ENCODE peak calls at places on chromosomes 2 and 18, in six cellular contexts. N is PC-3, F is HCT116, Y is neural progenitor cell, C is GM23338, Z is hepatocyte. H is an unnamed sample.

GRCh38 chr2:49943944-49944803 is 789.9 kb upstream of the FSHR start:
- DNase-seq in Y (no peak), N (no peak), Z (peak; percentile 20), C (no peak), F (no peak), H (no peak)

GRCh38 chr2:135245055-135245454 is 193.0 kb downstream of the RAB3GAP1 start:
- DNase-seq in Y (no peak), F (peak; percentile 51), Z (no peak), N (peak; percentile 72), C (peak; percentile 9), H (no peak)

GRCh38 chr2:88831792-88832248 is 140.3 kb downstream of the RPIA start:
- DNase-seq in Y (no peak), N (peak; percentile 25), C (peak; percentile 96), F (peak; percentile 42), Z (no peak), H (peak; percentile 33)

GRCh38 chr2:48380989-48381625 is 148.8 kb upstream of the STON1 start:
- DNase-seq in Y (no peak), Z (no peak), N (peak; percentile 21), F (no peak), C (no peak), H (no peak)

GRCh38 chr2:172279843-172280242 is 147.5 kb upstream of the ITGA6 start:
- DNase-seq in F (no peak), N (peak; percentile 57), Z (no peak), Y (no peak), C (no peak), H (no peak)

GRCh38 chr2:317501-318424 is 29.9 kb upstream of the ALKAL2 start:
- DNase-seq in C (peak; percentile 25), Y (peak; percentile 67), Z (no peak), F (no peak), N (peak; percentile 66), H (peak; percentile 59)

GRCh38 chr2:67880291-67880761 is 182.5 kb downstream of the C1D start:
- DNase-seq in N (no peak), Y (peak; percentile 33), Z (no peak), C (no peak), F (no peak), H (no peak)

GRCh38 chr18:56468379-56468778 is 170.0 kb downstream of the TXNL1 start:
- DNase-seq in F (no peak), N (no peak), Z (no peak), C (no peak), Y (no peak), H (no peak)

GRCh38 chr2:105634198-105634597 is 110.5 kb upstream of the NCK2 start:
- DNase-seq in Y (no peak), F (no peak), C (no peak), N (no peak), Z (no peak), H (no peak)

GRCh38 chr2:181628590-181629585 is 28.0 kb downstream of the CERKL start:
- DNase-seq in Z (no peak), F (no peak), Y (no peak), C (no peak), N (no peak), H (no peak)

GRCh38 chr2:114001152-114001551 is 111.3 kb downstream of the ACTR3 start:
- DNase-seq in N (no peak), F (no peak), Y (no peak), C (no peak), Z (no peak), H (no peak)

GRCh38 chr2:185738679-185739472 is at the start of gene FSIP2:
- DNase-seq in C (peak; percentile 94), F (no peak), Z (peak; percentile 94), N (peak; percentile 62), Y (peak; percentile 96), H (peak; percentile 47)

GRCh38 chr2:36892805-36893204 is 73.5 kb downstream of the STRN start:
- DNase-seq in F (no peak), Y (no peak), N (no peak), C (no peak), Z (no peak), H (no peak)

GRCh38 chr18:51621103-51621969 is 423.9 kb upstream of the MEX3C start:
- DNase-seq in Y (peak; percentile 81), F (peak; percentile 1), N (peak; percentile 36), Z (peak; percentile 81), C (peak; percentile 83), H (peak; percentile 69)

GRCh38 chr2:30232027-30232800 is 880 bp downstream of the LBH start:
- DNase-seq in F (no peak), N (no peak), C (peak; percentile 93), Y (peak; percentile 69), Z (peak; percentile 84), H (peak; percentile 76)

GRCh38 chr2:128622916-128623620 is 304.4 kb upstream of the HS6ST1 start:
- DNase-seq in F (no peak), C (no peak), Z (no peak), N (no peak), Y (no peak), H (peak; percentile 12)

GRCh38 chr2:105969552-105969951 is 224.5 kb downstream of the UXS1 start:
- DNase-seq in N (peak; percentile 27), Z (no peak), Y (peak; percentile 73), C (peak; percentile 77), F (peak; percentile 27), H (no peak)

GRCh38 chr2:222774941-222775340 is 85.9 kb upstream of the ACSL3 start:
- DNase-seq in Y (no peak), N (peak; percentile 78), Z (no peak), F (no peak), C (peak; percentile 21), H (peak; percentile 32)

GRCh38 chr2:56191617-56192016 is 7.8 kb downstream of the CCDC85A start:
- DNase-seq in F (peak; percentile 35), C (peak; percentile 74), Y (peak; percentile 64), N (peak; percentile 81), Z (peak; percentile 72), H (peak; percentile 64)

GRCh38 chr18:42030586-42031182 is 75.7 kb downstream of the PIK3C3 start:
- DNase-seq in F (no peak), C (peak; percentile 67), Y (peak; percentile 50), N (peak; percentile 27), Z (peak; percentile 34), H (peak; percentile 55)

GRCh38 chr2:26584656-26585055 is 56.5 kb downstream of the CIB4 start:
- DNase-seq in N (no peak), F (no peak), C (no peak), Z (no peak), Y (no peak), H (no peak)

GRCh38 chr2:84885111-84885510 is 4.2 kb upstream of the TRABD2A start:
- DNase-seq in N (no peak), C (no peak), Z (no peak), Y (no peak), F (no peak), H (no peak)

GRCh38 chr18:58080516-58080915 is 36.5 kb downstream of the NEDD4L start:
- DNase-seq in F (no peak), Z (no peak), N (no peak), Y (no peak), C (peak; percentile 47), H (no peak)

GRCh38 chr2:53593891-53594585 is 173.6 kb upstream of the CHAC2 start:
- DNase-seq in F (peak; percentile 24), N (peak; percentile 58), Y (no peak), C (no peak), Z (no peak), H (peak; percentile 41)

GRCh38 chr2:42901076-42901645 is 108.8 kb upstream of the HAAO start:
- DNase-seq in F (no peak), N (no peak), Y (no peak), C (no peak), Z (no peak), H (peak; percentile 81)
- TF ChIP-seq EZH2phosphoT487 in F (no peak), N (no peak), Y (no peak), C (no peak), Z (no peak), H (no peak)

DNA sequence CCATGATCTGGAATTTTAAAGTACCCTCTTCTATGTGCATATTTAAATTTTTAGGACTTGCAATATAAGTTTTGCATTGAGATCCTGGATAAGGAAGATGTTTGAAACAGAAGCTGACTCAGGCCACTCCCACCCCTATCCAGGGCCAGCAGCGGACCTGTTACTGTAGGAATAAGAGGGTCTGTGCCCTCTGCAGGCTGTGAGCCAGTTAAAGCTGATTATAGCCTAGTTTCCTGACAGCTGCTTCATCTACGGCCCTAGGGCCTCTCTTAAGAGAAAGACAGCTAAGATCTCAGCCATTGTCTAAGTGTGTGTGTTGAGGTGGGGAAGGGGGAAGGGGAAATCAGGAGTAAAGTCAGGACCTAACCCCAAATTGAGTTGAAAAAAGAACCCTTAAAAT is 234.0 kb downstream of the HAUS1 start:
- DNase-seq in Z (no peak), N (no peak), C (peak; percentile 57), F (no peak), Y (peak; percentile 77), H (no peak)
- H3K36me3 ChIP-seq in Z (no peaks in the 10 kb centered on the region), N (no peaks in the 10 kb centered on the region), C (no peaks in the 10 kb centered on the region), F (no peaks in the 10 kb centered on the region), Y (no peaks in the 10 kb centered on the region), H (no peaks in the 10 kb centered on the region)

GRCh38 chr2:20071397-20072383 is 20.3 kb upstream of the LAPTM4A start:
- DNase-seq in Y (peak; percentile 43), N (peak; percentile 72), Z (peak; percentile 73), C (peak; percentile 62), F (no peak), H (peak; percentile 95)

GRCh38 chr2:20074901-20075300 is 23.5 kb upstream of the LAPTM4A start:
- DNase-seq in Y (no peak), F (no peak), Z (no peak), N (no peak), C (no peak), H (no peak)

GRCh38 chr2:20073462-20073861 is 22.0 kb upstream of the LAPTM4A start:
- DNase-seq in Y (no peak), Z (no peak), N (no peak), F (no peak), C (no peak), H (peak; percentile 46)

GRCh38 chr2:20072436-20073158 is 21.2 kb upstream of the LAPTM4A start:
- DNase-seq in F (no peak), C (no peak), Z (no peak), N (no peak), Y (no peak), H (no peak)

DNA sequence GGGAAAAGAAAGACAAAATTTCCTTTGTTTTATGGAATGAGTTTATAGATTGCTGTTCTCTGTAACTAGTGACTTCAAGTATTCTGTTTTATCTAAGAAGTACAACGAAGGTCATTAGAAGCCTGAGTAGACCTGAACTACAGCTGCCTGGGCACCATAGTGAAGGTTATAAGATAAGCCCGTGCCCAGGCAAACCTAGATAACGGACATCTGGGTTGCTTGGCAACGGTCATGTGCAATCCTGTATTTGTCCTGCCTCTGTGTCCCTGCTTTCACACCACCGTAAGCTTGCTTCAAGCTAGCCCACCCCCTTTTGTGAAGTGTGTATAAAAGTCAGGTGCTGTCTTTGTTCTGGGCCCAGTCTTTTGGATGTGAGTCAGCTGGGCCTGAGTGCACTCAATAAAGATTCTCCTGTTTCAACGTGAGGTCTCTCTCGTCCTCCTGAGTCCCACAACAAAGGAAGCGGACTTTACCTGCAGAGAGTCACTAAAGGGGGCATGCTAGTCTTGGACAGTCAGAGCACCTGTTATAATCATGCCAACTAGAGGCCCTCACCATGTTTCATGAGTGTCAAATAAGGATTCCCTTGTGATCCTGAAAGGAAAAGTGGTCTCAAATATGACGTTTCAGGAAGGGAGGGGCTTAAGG is 22.7 kb upstream of the LAPTM4A start:
- DNase-seq in Z (no peak), F (no peak), C (no peak), Y (no peak), N (no peak), H (no peak)
- TF ChIP-seq EZH2phosphoT487 in Z (no peak), F (no peak), C (no peak), Y (no peak), N (no peak), H (no peak)

DNA sequence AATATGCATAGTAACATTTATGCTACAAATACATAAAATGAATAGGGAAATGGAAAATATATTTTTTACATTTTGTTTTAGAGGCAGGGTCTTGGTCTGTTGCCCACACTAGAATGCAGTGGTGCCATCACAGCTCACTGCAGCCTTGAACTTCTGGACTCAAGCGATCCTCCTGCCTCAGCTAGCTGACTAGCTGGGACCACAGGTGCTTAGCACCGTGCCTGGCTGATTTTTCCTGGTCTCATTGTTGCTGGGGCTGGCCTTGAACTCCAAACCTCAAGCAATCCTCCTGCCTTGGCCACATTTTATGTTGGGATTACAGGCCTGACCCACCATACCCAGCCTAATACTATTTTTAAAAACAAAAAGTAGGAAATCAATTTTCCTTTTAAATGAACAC is 33.2 kb downstream of the XPO1 start:
- DNase-seq in F (no peak), Y (no peak), N (no peak), Z (no peak), C (no peak), H (no peak)
- H3K36me3 ChIP-seq in F (peaks cover 18% of the 10 kb centered on the region), Y (peaks cover 39% of the 10 kb centered on the region), N (peaks cover 46% of the 10 kb centered on the region), Z (no peaks in the 10 kb centered on the region), C (peaks cover 44% of the 10 kb centered on the region), H (peaks cover 48% of the 10 kb centered on the region)

H was measured in GM23248.